ENCODE peak calls at places on chromosome 5, in eight cellular contexts. X is heart right ventricle, Q is ovary, L is IMR-90, J is breast epithelium, K is keratinocyte, T is tibial nerve, A is neuronal stem cell. P is an unnamed sample.

GRCh38 chr5:146130440-146131045 is 25.2 kb upstream of the PLAC8L1 start:
- DNase-seq in J (no peak), Q (no peak), T (no peak), X (no peak), L (peak; percentile 53), A (peak; percentile 9), K (no peak), P (no peak)

GRCh38 chr5:126100767-126101166 is 322.4 kb upstream of the GRAMD2B start:
- DNase-seq in J (no peak), L (no peak), K (no peak), A (no peak), Q (no peak), T (no peak), X (no peak), P (no peak)

GRCh38 chr5:142143878-142144277 is 35.3 kb downstream of the NDFIP1 start:
- DNase-seq in X (no peak), T (no peak), A (no peak), K (no peak), J (no peak), L (peak; percentile 58), Q (no peak), P (no peak)

GRCh38 chr5:61768692-61769281 is 436.7 kb downstream of the ZSWIM6 start:
- DNase-seq in K (peak; percentile 11), A (peak; percentile 4), X (no peak), J (no peak), L (peak; percentile 3), T (no peak), Q (no peak), P (no peak)

GRCh38 chr5:105708442-105708841 is 1962.3 kb downstream of the EFNA5 start:
- DNase-seq in X (no peak), K (no peak), T (no peak), A (no peak), J (no peak), Q (no peak), L (no peak), P (no peak)

GRCh38 chr5:151707566-151707965 is 20.9 kb upstream of the SPARC start:
- DNase-seq in Q (no peak), K (no peak), T (no peak), L (no peak), J (no peak), X (no peak), A (no peak), P (no peak)

GRCh38 chr5:37661227-37661920 is 178.5 kb downstream of the GDNF start:
- DNase-seq in J (no peak), X (no peak), T (no peak), Q (no peak), K (no peak), A (no peak), L (no peak), P (no peak)

GRCh38 chr5:38719916-38720315 is 125.9 kb upstream of the OSMR start:
- DNase-seq in T (no peak), L (peak; percentile 89), Q (no peak), X (no peak), J (no peak), A (no peak), K (no peak), P (no peak)

GRCh38 chr5:16733597-16733996 is 116.8 kb upstream of the RETREG1 start:
- DNase-seq in L (no peak), X (no peak), Q (no peak), J (no peak), T (no peak), A (no peak), K (no peak), P (no peak)

GRCh38 chr5:152061095-152061494 is 136.4 kb upstream of the GLRA1 start:
- DNase-seq in J (no peak), K (no peak), L (no peak), T (no peak), X (no peak), Q (no peak), A (no peak), P (no peak)

GRCh38 chr5:141532726-141533125 is 43.8 kb downstream of the PCDHGC5 start:
- DNase-seq in T (no peak), L (no peak), K (no peak), X (no peak), Q (no peak), J (no peak), A (no peak), P (no peak)

DNA sequence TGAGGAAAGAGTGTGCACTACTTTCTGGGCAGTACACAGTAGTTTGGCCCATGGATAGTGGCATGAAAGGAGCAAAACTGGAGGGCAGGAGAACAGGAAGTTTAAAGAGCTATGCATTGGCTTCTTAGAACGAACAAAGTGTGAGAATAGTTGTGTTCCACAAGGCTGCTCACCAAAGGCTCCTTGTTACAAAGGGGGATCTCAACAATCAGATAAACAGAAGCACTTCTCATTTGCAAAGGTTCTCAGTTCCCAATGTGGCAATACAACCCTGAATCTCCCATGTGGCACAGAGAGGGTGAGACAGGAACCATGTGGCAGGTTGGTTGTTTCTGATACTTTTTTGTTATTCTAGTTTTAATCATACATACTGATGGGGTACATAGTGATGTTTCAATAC is 158.4 kb downstream of the CARTPT start:
- DNase-seq in K (no peak), L (no peak), Q (no peak), A (no peak), T (no peak), J (no peak), X (no peak), P (no peak)
- H3K27ac ChIP-seq in K (no peak overlapping the region), L (no peak overlapping the region), Q (no peak overlapping the region), A (no peak overlapping the region), T (no peak overlapping the region), J (no peak overlapping the region), X (no peak overlapping the region), P (no peak overlapping the region)

GRCh38 chr5:143399616-143400540 is 3.6 kb downstream of the NR3C1 start:
- DNase-seq in L (no peak), K (no peak), J (no peak), X (no peak), Q (no peak), A (no peak), T (no peak), P (no peak)

GRCh38 chr5:143401846-143402463 is 1.5 kb downstream of the NR3C1 start:
- DNase-seq in A (peak; percentile 9), Q (no peak), K (no peak), X (no peak), L (peak; percentile 20), T (no peak), J (no peak), P (peak; percentile 23)

GRCh38 chr5:143402464-143403356 is 776 bp downstream of the NR3C1 start:
- DNase-seq in T (peak; percentile 40), Q (peak; percentile 39), A (peak; percentile 48), K (no peak), L (peak; percentile 34), J (peak; percentile 62), X (peak; percentile 73), P (peak; percentile 77)

GRCh38 chr5:143400541-143401252 is 2.8 kb downstream of the NR3C1 start:
- DNase-seq in K (no peak), A (no peak), J (no peak), Q (no peak), T (no peak), L (peak; percentile 60), X (no peak), P (no peak)

DNA sequence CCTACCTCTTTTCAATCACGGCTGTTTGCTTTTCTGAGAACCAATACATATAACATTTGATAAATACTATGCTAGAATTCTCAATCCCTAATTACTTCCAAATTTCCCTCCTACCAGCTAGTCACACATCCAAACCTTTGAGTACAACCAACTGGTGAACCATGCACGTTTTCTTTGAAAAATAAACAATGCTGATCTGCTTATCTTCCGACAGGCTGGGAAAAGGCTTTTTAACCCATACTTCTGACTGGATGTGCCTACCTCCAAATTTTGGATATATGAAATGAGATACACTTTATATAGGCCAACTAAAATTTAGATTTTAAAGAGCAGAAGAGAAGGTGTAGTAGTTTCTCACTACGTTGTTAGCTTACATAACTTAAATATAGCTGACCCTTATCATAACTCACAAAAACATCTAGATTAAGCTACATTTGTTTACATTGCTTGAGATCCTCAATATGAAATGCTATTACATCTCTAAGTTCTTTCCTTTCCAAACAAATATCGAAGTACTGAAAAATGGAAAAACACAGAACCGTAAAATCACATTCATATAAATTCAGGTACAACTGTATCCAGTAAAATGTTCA is 2.1 kb downstream of the NR3C1 start:
- DNase-seq in Q (no peak), T (no peak), K (no peak), L (peak; percentile 52), X (no peak), J (no peak), A (no peak), P (no peak)
- H3K4me1 ChIP-seq in Q (peaks cover 16% of the 10 kb centered on the region), T (peaks cover 34% of the 10 kb centered on the region), K (peaks cover 18% of the 10 kb centered on the region), L (peaks cover 7% of the 10 kb centered on the region), X (peaks cover 26% of the 10 kb centered on the region), J (no peaks in the 10 kb centered on the region), A (peaks cover 1% of the 10 kb centered on the region), P (peaks cover 46% of the 10 kb centered on the region)

GRCh38 chr5:2310946-2311345 is 428.2 kb upstream of the IRX4 start:
- DNase-seq in K (no peak), A (no peak), L (no peak), J (peak; percentile 27), T (no peak), X (no peak), Q (no peak), P (no peak)

GRCh38 chr5:2303391-2304100 is 420.8 kb upstream of the IRX4 start:
- DNase-seq in A (no peak), T (no peak), X (no peak), Q (no peak), K (no peak), J (peak; percentile 6), L (no peak), P (no peak)

GRCh38 chr5:2306711-2307110 is 424.0 kb upstream of the IRX4 start:
- DNase-seq in K (no peak), J (peak; percentile 6), Q (no peak), L (no peak), A (no peak), T (no peak), X (no peak), P (no peak)

GRCh38 chr5:2302169-2302568 is 419.4 kb upstream of the IRX4 start:
- DNase-seq in L (no peak), K (no peak), A (no peak), T (no peak), Q (no peak), J (peak; percentile 22), X (no peak), P (no peak)

DNA sequence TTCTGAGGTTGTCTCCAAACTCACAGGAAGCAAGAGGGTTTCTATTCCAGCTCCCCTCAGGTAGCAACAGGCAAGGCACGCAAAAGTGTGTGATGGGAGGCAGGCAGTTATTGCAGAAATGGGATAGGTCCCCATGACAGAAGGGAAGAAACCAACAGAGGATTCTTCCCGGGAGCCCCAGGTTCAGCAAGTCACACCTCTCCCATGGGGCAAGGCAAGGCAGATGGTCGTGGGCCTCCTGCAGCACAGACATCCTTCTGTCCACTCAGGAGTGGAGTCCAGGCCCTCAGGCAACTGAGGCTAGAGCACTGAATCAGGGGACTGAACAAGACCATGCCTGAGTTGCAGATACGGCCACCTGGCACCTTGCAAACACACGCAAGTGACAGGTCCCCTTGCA is 424.9 kb upstream of the IRX4 start:
- DNase-seq in A (no peak), Q (no peak), T (no peak), X (no peak), K (no peak), L (no peak), J (peak; percentile 34), P (no peak)
- H3K9me3 ChIP-seq in A (peaks cover 3% of the 10 kb centered on the region), Q (no peaks in the 10 kb centered on the region), T (peaks cover 6% of the 10 kb centered on the region), X (no peaks in the 10 kb centered on the region), K (no peaks in the 10 kb centered on the region), L (peaks cover 27% of the 10 kb centered on the region), J (no peaks in the 10 kb centered on the region), P (no peaks in the 10 kb centered on the region)

DNA sequence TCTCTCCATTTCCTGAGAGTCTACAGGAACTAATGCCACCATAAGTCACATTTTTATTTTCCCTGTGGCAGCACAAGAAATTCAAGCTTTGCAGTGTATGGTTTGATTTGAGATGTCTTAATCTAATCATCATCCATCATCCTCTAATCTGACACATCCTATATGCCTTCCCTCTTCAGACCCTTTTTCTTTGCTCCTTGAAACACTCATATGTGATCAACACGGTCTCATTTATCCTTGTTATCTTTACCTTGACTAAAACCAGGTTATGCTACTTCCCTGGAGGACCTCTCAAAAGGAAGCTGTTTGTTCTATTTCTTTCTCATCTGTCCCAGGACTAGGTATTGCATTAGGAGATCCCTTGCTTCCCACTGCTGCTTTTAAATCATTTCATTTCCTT is 146.9 kb upstream of the MRPS30 start:
- DNase-seq in Q (no peak), L (no peak), J (no peak), A (no peak), X (no peak), T (no peak), K (no peak), P (no peak)
- H3K27ac ChIP-seq in Q (no peak overlapping the region), L (no peak overlapping the region), J (no peak overlapping the region), A (no peak overlapping the region), X (no peak overlapping the region), T (no peak overlapping the region), K (no peak overlapping the region), P (no peak overlapping the region)

P was measured in CD8-positive, alpha-beta memory T cell.